ENCODE peak calls at places on chromosome 11, in five cellular contexts. Q is neuronal stem cell, R is GM23338, U is body of pancreas, Y is BJ. P is an unnamed sample. For H3K36me3, the result is how much of the 10 kb centered on the place peaks cover.

GRCh38 chr11:8111636-8112035 is 30.6 kb downstream of the TUB start:
- DNase-seq in Q (no peak), R (no peak), U (no peak), Y (no peak), P (no peak)

GRCh38 chr11:118621071-118621815 is 13.8 kb downstream of the PHLDB1 start:
- DNase-seq in Q (no peak), R (peak), U (peak), Y (no peak), P (peak)

GRCh38 chr11:86089659-86090058 is 20.8 kb upstream of the PICALM start:
- DNase-seq in Q (no peak), R (no peak), U (no peak), Y (peak), P (no peak)

GRCh38 chr11:33910261-33910959 is 18.5 kb upstream of the LMO2 start:
- DNase-seq in Q (no peak), R (no peak), U (no peak), Y (no peak), P (no peak)

GRCh38 chr11:15106201-15106965 is 8.3 kb upstream of the INSC start:
- DNase-seq in Q (no peak), R (no peak), U (no peak), Y (no peak), P (no peak)

GRCh38 chr11:8247312-8247711 is 16.4 kb downstream of the LMO1 start:
- DNase-seq in Q (no peak), R (peak), U (peak), Y (no peak), P (peak)

GRCh38 chr11:109547356-109548027 is 125.5 kb downstream of the C11orf87 start:
- DNase-seq in Q (no peak), R (no peak), U (no peak), Y (peak), P (no peak)

GRCh38 chr11:45089251-45089650 is 57.2 kb upstream of the PRDM11 start:
- DNase-seq in Q (no peak), R (no peak), U (peak), Y (peak), P (no peak)

GRCh38 chr11:66337103-66337899 is 1.1 kb upstream of the RIN1 start:
- DNase-seq in Q (no peak), R (no peak), U (no peak), Y (no peak), P (no peak)

GRCh38 chr11:19447150-19447566 is 206.4 kb upstream of the E2F8 start:
- DNase-seq in Q (no peak), R (no peak), U (no peak), Y (no peak), P (no peak)

GRCh38 chr11:130606781-130607511 is 158.5 kb downstream of the ADAMTS15 start:
- DNase-seq in Q (no peak), R (no peak), U (no peak), Y (no peak), P (no peak)

GRCh38 chr11:67245046-67245445 is 21.2 kb upstream of the GRK2 start:
- DNase-seq in Q (no peak), R (no peak), U (no peak), Y (no peak), P (no peak)

GRCh38 chr11:44424841-44425240 is 114.9 kb upstream of the ALX4 start:
- DNase-seq in Q (no peak), R (no peak), U (no peak), Y (no peak), P (no peak)

GRCh38 chr11:107563702-107564101 is 1.8 kb downstream of the ALKBH8 start:
- DNase-seq in Q (no peak), R (peak), U (no peak), Y (no peak), P (no peak)

GRCh38 chr11:125263268-125263790 is 98.8 kb downstream of the PKNOX2 start:
- DNase-seq in Q (peak), R (peak), U (peak), Y (peak), P (peak)

GRCh38 chr11:109088061-109088460 is 333.9 kb upstream of the C11orf87 start:
- DNase-seq in Q (no peak), R (no peak), U (no peak), Y (no peak), P (no peak)

GRCh38 chr11:79342686-79343085 is 98.1 kb downstream of the TENM4 start:
- DNase-seq in Q (no peak), R (no peak), U (no peak), Y (no peak), P (no peak)

GRCh38 chr11:59706518-59707285 is 6.9 kb downstream of the OR10V1 start:
- DNase-seq in Q (no peak), R (no peak), U (no peak), Y (peak), P (no peak)

GRCh38 chr11:12189543-12190235 is 79.3 kb downstream of the MICAL2 start:
- DNase-seq in Q (no peak), R (no peak), U (no peak), Y (no peak), P (no peak)

GRCh38 chr11:3154001-3154599 is 11.0 kb downstream of the OSBPL5 start:
- DNase-seq in Q (no peak), R (no peak), U (no peak), Y (no peak), P (no peak)

GRCh38 chr11:65132988-65133700 is 1.2 kb downstream of the SYVN1 start:
- DNase-seq in Q (no peak), R (peak), U (peak), Y (no peak), P (peak)

GRCh38 chr11:82703796-82704195 is 29.9 kb downstream of the FAM181B start:
- DNase-seq in Q (no peak), R (no peak), U (no peak), Y (no peak), P (no peak)

GRCh38 chr11:7898666-7899283 is 32.3 kb downstream of the OR10A6 start:
- DNase-seq in Q (no peak), R (no peak), U (no peak), Y (no peak), P (no peak)

GRCh38 chr11:61541568-61541967 is 33.0 kb downstream of the LRRC10B start:
- DNase-seq in Q (peak), R (peak), U (no peak), Y (no peak), P (peak)

GRCh38 chr11:128026596-128026995 is 560.8 kb downstream of the ETS1 start:
- DNase-seq in Q (no peak), R (no peak), U (no peak), Y (peak), P (no peak)

GRCh38 chr11:121841487-121842167 is 274.4 kb downstream of the BLID start:
- DNase-seq in Q (peak), R (peak), U (peak), Y (peak), P (peak)

GRCh38 chr11:112971200-112971599 is 10.0 kb downstream of the NCAM1 start:
- DNase-seq in Q (no peak), R (no peak), U (no peak), Y (no peak), P (no peak)

GRCh38 chr11:721347-721912 is 15.4 kb downstream of the EPS8L2 start:
- DNase-seq in Q (no peak), R (no peak), U (no peak), Y (no peak), P (peak)

GRCh38 chr11:46363455-46363920 is 16.2 kb downstream of the DGKZ start:
- DNase-seq in Q (no peak), R (no peak), U (no peak), Y (no peak), P (no peak)
- H3K4me3 ChIP-seq in Q (no peak), R (no peak), U (no peak), Y (no peak), P (no peak)

GRCh38 chr11:87215236-87215635 is 177.5 kb downstream of the TMEM135 start:
- DNase-seq in Q (no peak), R (no peak), U (no peak), Y (no peak), P (no peak)
- H3K36me3 ChIP-seq in Q (under half), R (under half), U (under half), Y (under half), P (under half)

GRCh38 chr11:75426720-75427086 is 6.3 kb downstream of the KLHL35 start:
- DNase-seq in Q (no peak), R (no peak), U (no peak), Y (no peak), P (no peak)
- H3K4me3 ChIP-seq in Q (no peak), R (no peak), U (no peak), Y (no peak), P (no peak)

GRCh38 chr11:70331901-70332300 is 61.4 kb downstream of the PPFIA1 start:
- DNase-seq in Q (no peak), R (no peak), U (no peak), Y (no peak), P (no peak)
- H3K36me3 ChIP-seq in Q (half or more), R (half or more), U (under half), Y (under half), P (under half)

GRCh38 chr11:102047305-102047924 is at the start of gene CFAP300:
- DNase-seq in Q (peak), R (peak), U (peak), Y (peak), P (peak)

GRCh38 chr11:102050927-102051575 is 3.8 kb downstream of the CFAP300 start:
- DNase-seq in Q (no peak), R (no peak), U (no peak), Y (no peak), P (no peak)

DNA sequence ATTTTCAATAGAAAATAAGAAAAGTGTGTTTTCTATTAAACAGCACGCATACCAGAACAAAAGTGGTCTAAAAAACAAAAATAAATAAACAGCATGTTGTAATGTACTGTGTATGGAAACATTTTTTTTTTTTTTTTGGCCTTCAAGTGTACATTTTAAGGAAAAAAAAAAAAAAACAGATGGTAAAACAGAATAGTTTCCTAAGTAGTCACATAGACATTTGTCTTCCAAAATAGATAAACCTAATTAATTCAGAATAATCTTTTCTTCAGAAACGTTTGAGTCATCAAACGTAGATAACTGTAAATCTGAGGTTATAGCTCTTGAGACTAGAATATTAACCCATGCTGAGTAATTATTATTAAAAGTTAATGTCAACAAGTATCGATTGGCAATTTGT is 396 bp upstream of the CFAP300 start:
- DNase-seq in Q (no peak), R (no peak), U (no peak), Y (peak), P (no peak)
- H3K4me3 ChIP-seq in Q (peak), R (peak), U (no peak), Y (peak), P (peak)

DNA sequence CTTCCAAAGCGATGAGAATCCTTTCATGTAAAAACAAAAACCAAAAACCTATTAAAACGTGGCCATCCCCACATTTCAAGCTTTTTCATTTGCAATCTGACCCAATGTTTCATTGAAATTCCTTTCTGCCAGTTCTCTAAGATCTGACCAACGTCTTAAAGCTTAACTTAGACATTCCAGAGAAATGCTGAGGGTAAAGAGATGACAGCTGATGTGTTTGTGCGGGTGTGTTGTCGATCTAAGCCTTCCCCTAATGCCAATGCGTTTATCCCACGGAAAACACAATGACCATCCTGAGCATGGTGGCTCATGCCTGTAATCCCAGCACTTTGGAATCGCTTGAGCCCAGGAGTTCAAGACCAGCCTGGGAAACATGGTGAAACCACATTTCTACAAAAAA is 6.4 kb upstream of the TESMIN start:
- DNase-seq in Q (no peak), R (no peak), U (no peak), Y (no peak), P (no peak)
- H3K36me3 ChIP-seq in Q (under half), R (under half), U (under half), Y (under half), P (under half)

GRCh38 chr11:57321388-57321995 is 3.3 kb downstream of the TNKS1BP1 start:
- DNase-seq in Q (no peak), R (no peak), U (peak), Y (no peak), P (no peak)
- H3K4me3 ChIP-seq in Q (no peak), R (no peak), U (no peak), Y (peak), P (no peak)

P was measured in H7.